ENCODE peak calls at places on chromosomes 6 and 20, in seven cellular contexts. E is stimulated activated CD4-positive, alpha-beta T cell treated with anti-CD3 and anti-CD28 coated beads, Interleukin-15, amount 100 ng/mL, for 1 hour; H is WERI-Rb-1; U is ELR; K is Peyer's patch; T is KG1; Q is ascending aorta. O is an unnamed sample.
A peak's percentile ranks its signal among the peaks of the same experiment; 100 is the strongest.

GRCh38 chr20:46308258-46309157 is at the start of gene CDH22:
- DNase-seq in E (no peak), H (peak; percentile 88), U (peak; percentile 59), K (peak; percentile 19), T (no peak), Q (no peak), O (no peak)

GRCh38 chr6:13378669-13379590 is 50.6 kb upstream of the TBC1D7 start:
- DNase-seq in E (no peak), H (peak; percentile 91), U (no peak), K (no peak), T (no peak), Q (no peak), O (no peak)

GRCh38 chr6:78093861-78094360 is 441.1 kb downstream of the MEI4 start:
- DNase-seq in E (no peak), H (no peak), U (no peak), K (no peak), T (no peak), Q (no peak), O (no peak)

GRCh38 chr6:167547751-167548150 is 222.9 kb downstream of the TTLL2 start:
- DNase-seq in E (no peak), H (no peak), U (no peak), K (no peak), T (no peak), Q (no peak), O (no peak)

GRCh38 chr6:133814797-133815196 is 74.1 kb upstream of the TCF21 start:
- DNase-seq in E (no peak), H (no peak), U (peak; percentile 71), K (no peak), T (no peak), Q (no peak), O (peak; percentile 70)

GRCh38 chr6:134853111-134854055 is 96.5 kb downstream of the ALDH8A1 start:
- DNase-seq in E (no peak), H (no peak), U (peak; percentile 87), K (no peak), T (no peak), Q (no peak), O (no peak)

GRCh38 chr20:34100578-34100977 is 11.5 kb downstream of the EIF2S2 start:
- DNase-seq in E (no peak), H (no peak), U (no peak), K (no peak), T (no peak), Q (no peak), O (no peak)

GRCh38 chr6:70210462-70210861 is 92.4 kb downstream of the COL9A1 start:
- DNase-seq in E (no peak), H (no peak), U (peak; percentile 32), K (no peak), T (no peak), Q (no peak), O (no peak)

GRCh38 chr6:35677456-35677855 is 11.3 kb downstream of the FKBP5 start:
- DNase-seq in E (no peak), H (no peak), U (no peak), K (no peak), T (no peak), Q (no peak), O (no peak)

GRCh38 chr6:110378552-110378951 is 20.4 kb upstream of the METTL24 start:
- DNase-seq in E (no peak), H (peak; percentile 94), U (no peak), K (no peak), T (no peak), Q (no peak), O (no peak)

GRCh38 chr6:40394381-40394780 is 192.8 kb downstream of the LRFN2 start:
- DNase-seq in E (no peak), H (peak; percentile 5), U (no peak), K (no peak), T (no peak), Q (no peak), O (peak; percentile 18)

GRCh38 chr6:145813285-145814034 is 1.1 kb downstream of the FBXO30 start:
- DNase-seq in E (no peak), H (no peak), U (peak; percentile 86), K (no peak), T (peak; percentile 50), Q (no peak), O (no peak)